ENCODE peak calls at places on chromosome 17, in six cellular contexts. W, C, Y, X, T and E are unnamed samples.

GRCh38 chr17:74464730-74465377 is 1.6 kb upstream of the CD300A start:
- DNase-seq in X (no peak), W (no peak), C (no peak), T (no peak), Y (no peak), E (no peak)

GRCh38 chr17:35010093-35010492 is 29.8 kb downstream of the LIG3 start:
- DNase-seq in Y (no peak), T (no peak), W (no peak), X (peak), C (no peak), E (no peak)

GRCh38 chr17:36665417-36665816 is 64.0 kb downstream of the MRM1 start:
- DNase-seq in T (no peak), X (peak), C (peak), W (no peak), Y (no peak), E (no peak)

GRCh38 chr17:61251939-61252865 is 147.4 kb upstream of the TBX2 start:
- DNase-seq in T (peak), Y (peak), C (no peak), W (peak), X (peak), E (peak)

GRCh38 chr17:2337152-2337810 is at the start of gene SGSM2:
- DNase-seq in Y (peak), X (peak), C (peak), T (peak), W (peak), E (peak)

GRCh38 chr17:78010759-78011158 is 52.3 kb downstream of the TNRC6C start:
- DNase-seq in W (no peak), C (no peak), X (peak), Y (no peak), T (no peak), E (no peak)

GRCh38 chr17:80632046-80632581 is 87.5 kb downstream of the RPTOR start:
- DNase-seq in W (no peak), X (no peak), Y (no peak), C (no peak), T (no peak), E (no peak)

GRCh38 chr17:7351665-7352558 is at the start of gene KCTD11:
- DNase-seq in T (peak), W (peak), X (peak), Y (peak), C (peak), E (peak)

GRCh38 chr17:75402038-75402437 is 3.4 kb downstream of the GRB2 start:
- DNase-seq in Y (no peak), C (no peak), T (no peak), W (no peak), X (no peak), E (no peak)

GRCh38 chr17:42192189-42193126 is 1.8 kb downstream of the GHDC start:
- DNase-seq in T (no peak), Y (no peak), W (no peak), C (no peak), X (no peak), E (no peak)

GRCh38 chr17:13626703-13627102 is 25.0 kb upstream of the HS3ST3A1 start:
- DNase-seq in X (peak), Y (no peak), T (no peak), C (peak), W (no peak), E (no peak)

GRCh38 chr17:66348605-66349165 is 46.3 kb downstream of the PRKCA start:
- DNase-seq in C (peak), W (peak), T (no peak), X (peak), Y (peak), E (no peak)

GRCh38 chr17:19274893-19275292 is 37.7 kb downstream of the EPN2 start:
- DNase-seq in Y (no peak), X (peak), T (no peak), C (no peak), W (no peak), E (no peak)

GRCh38 chr17:15278381-15278780 is 13.3 kb upstream of the PMP22 start:
- DNase-seq in C (no peak), T (no peak), X (no peak), W (no peak), Y (no peak), E (no peak)

GRCh38 chr17:19346351-19347255 is 15.9 kb downstream of the B9D1 start:
- DNase-seq in Y (no peak), T (no peak), C (peak), W (peak), X (peak), E (no peak)

GRCh38 chr17:39791296-39791992 is 53.7 kb downstream of the GRB7 start:
- DNase-seq in T (no peak), X (no peak), Y (no peak), C (no peak), W (no peak), E (no peak)

GRCh38 chr17:39979021-39979660 is 1.5 kb upstream of the PSMD3 start:
- DNase-seq in C (peak), X (peak), Y (no peak), T (no peak), W (no peak), E (no peak)

GRCh38 chr17:80791758-80792284 is 199.8 kb upstream of the CHMP6 start:
- DNase-seq in X (peak), T (peak), Y (peak), C (peak), W (no peak), E (no peak)

GRCh38 chr17:3890082-3890892 is 2.6 kb downstream of the CAMKK1 start:
- DNase-seq in T (no peak), Y (peak), C (peak), W (peak), X (peak), E (no peak)